ENCODE peak calls at places on chromosomes 13 and 19, in eight cellular contexts. F is HepG2, H is HCT116, W is endothelial cell of umbilical vein, P is H1, K is K562, N is SK-N-SH, J is GM12878. D is an unnamed sample.

GRCh38 chr13:31005066-31005465 is 72.6 kb downstream of the TEX26 start:
- DNase-seq in K (no peak), H (no peak), W (no peak), P (no peak), J (no peak), N (no peak), F (no peak), D (no peak)

GRCh38 chr13:26829716-26830115 is 69.1 kb upstream of the GPR12 start:
- DNase-seq in N (no peak), J (no peak), P (no peak), F (no peak), H (no peak), K (no peak), W (no peak), D (no peak)

GRCh38 chr19:10975374-10976036 is 14.7 kb downstream of the SMARCA4 start:
- DNase-seq in H (no peak), J (no peak), F (no peak), K (no peak), W (peak; percentile 58), P (no peak), N (no peak), D (no peak)

GRCh38 chr19:11373166-11373884 is 1.1 kb upstream of the SWSAP1 start:
- DNase-seq in P (no peak), F (no peak), K (no peak), H (no peak), N (peak; percentile 86), W (no peak), J (no peak), D (peak; percentile 84)

GRCh38 chr13:85816413-85816812 is 17.2 kb upstream of the SLITRK6 start:
- DNase-seq in F (no peak), J (no peak), N (no peak), W (no peak), K (no peak), H (no peak), P (no peak), D (no peak)

GRCh38 chr13:50025446-50025845 is 10.2 kb downstream of the KCNRG start:
- DNase-seq in J (no peak), H (no peak), P (no peak), W (peak; percentile 72), N (no peak), F (no peak), K (no peak), D (no peak)

GRCh38 chr13:51342706-51343105 is 3.2 kb downstream of the SERPINE3 start:
- DNase-seq in H (no peak), F (no peak), K (no peak), N (no peak), W (no peak), J (no peak), P (no peak), D (no peak)

GRCh38 chr13:48923376-48923775 is 52.3 kb upstream of the FNDC3A start:
- DNase-seq in P (no peak), F (no peak), N (no peak), J (no peak), K (no peak), H (no peak), W (no peak), D (no peak)

GRCh38 chr19:18301718-18302111 is 20.3 kb upstream of the JUND start:
- DNase-seq in N (no peak), K (no peak), P (no peak), W (no peak), F (no peak), J (no peak), H (no peak), D (no peak)

GRCh38 chr19:18306903-18307681 is 15.8 kb downstream of the LSM4 start:
- DNase-seq in F (no peak), P (no peak), H (no peak), N (peak; percentile 11), W (no peak), K (no peak), J (no peak), D (peak; percentile 37)

GRCh38 chr19:18304496-18305312 is 18.2 kb downstream of the LSM4 start:
- DNase-seq in H (no peak), P (no peak), W (peak; percentile 83), N (peak; percentile 92), J (no peak), K (peak; percentile 88), F (peak; percentile 80), D (peak; percentile 65)

GRCh38 chr19:18306209-18306902 is 16.5 kb downstream of the LSM4 start:
- DNase-seq in J (no peak), P (no peak), W (no peak), F (no peak), H (no peak), K (no peak), N (peak; percentile 15), D (no peak)

DNA sequence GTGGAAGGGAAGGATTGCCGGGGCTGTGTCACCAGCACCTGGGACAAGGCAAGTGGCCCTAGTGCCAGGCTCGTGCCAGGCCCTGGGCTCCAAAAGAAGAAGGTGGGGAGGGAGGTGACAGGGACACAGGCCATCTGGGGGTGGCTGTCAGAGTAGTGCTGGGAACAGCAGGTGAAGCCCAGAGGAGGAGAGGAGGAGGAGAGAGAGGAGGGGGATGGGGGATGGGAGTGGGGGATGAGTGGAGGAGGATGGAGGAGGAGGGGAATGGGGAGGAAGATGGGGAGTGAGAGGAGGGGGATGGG is 18.7 kb downstream of the LSM4 start:
- DNase-seq in F (no peak), H (no peak), P (no peak), N (no peak), W (no peak), J (no peak), K (no peak), D (no peak)
- H2AFZ ChIP-seq in F (no peak overlapping the region), H (no peak overlapping the region), P (no peak overlapping the region), N (peak overlapping the region; percentile 84), W (peak overlapping the region; percentile 46), J (no peak overlapping the region), K (peak overlapping the region; percentile 42), D (no peak overlapping the region)

DNA sequence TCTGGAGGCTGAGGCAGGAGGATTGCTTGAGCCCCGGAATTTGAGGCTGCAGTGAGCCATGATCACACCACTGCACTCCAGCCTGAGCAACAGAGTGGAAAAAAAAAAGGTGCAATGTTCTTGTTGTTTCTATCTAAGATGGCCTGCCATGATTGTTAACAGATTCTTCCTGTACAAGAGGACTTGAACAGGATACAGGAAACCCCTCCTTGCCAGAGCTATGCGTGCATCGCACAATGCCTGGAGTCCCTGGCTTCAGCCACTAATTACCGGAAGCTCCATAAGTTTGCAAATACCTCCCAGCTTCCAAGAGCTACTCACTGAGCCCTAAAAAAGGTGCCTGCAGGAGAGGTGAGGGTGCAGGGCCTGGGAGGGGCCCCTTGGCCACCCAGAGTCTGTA is 13.1 kb upstream of the HIF3A start:
- DNase-seq in N (no peak), H (no peak), P (no peak), J (no peak), K (no peak), F (no peak), W (peak; percentile 89), D (no peak)
- TF ChIP-seq POLR2AphosphoS5 in N (no peak), H (no peak), P (no peak), J (no peak), K (no peak), F (no peak), W (peak; percentile 78), D (no peak)

GRCh38 chr13:61045197-61045596 is 370.5 kb downstream of the PCDH20 start:
- DNase-seq in J (no peak), F (no peak), K (no peak), W (no peak), P (no peak), N (no peak), H (no peak), D (no peak)

GRCh38 chr13:61036715-61037114 is 378.9 kb downstream of the PCDH20 start:
- DNase-seq in F (no peak), N (no peak), K (no peak), H (no peak), J (no peak), W (no peak), P (no peak), D (no peak)

GRCh38 chr13:61039302-61039701 is 376.3 kb downstream of the PCDH20 start:
- DNase-seq in H (no peak), N (no peak), K (no peak), J (no peak), W (no peak), P (no peak), F (no peak), D (no peak)

DNA sequence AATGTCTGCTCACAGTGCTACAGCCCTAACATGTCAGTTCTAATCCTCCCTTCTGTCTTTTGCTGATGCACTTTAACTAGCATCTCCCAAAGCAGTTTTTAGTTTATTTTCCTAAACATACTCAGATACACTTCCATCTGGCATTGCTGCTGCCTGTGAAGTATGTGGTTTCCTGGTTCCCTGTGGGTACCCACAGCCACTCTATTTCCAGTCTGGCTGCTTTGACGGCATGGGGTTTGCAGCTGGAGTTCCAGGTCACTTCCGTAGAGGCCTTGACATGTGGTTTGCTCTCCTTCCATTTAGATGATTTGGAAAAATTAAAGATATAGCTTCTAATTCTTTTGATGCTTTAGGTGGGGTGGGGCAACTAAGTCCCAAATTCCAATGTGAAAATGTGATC is 375.5 kb downstream of the PCDH20 start:
- DNase-seq in F (no peak), H (no peak), W (no peak), N (no peak), K (no peak), J (no peak), P (no peak), D (no peak)
- H2AFZ ChIP-seq in F (no peak overlapping the region), H (no peak overlapping the region), W (no peak overlapping the region), N (no peak overlapping the region), K (no peak overlapping the region), J (no peak overlapping the region), P (no peak overlapping the region), D (peak overlapping the region; percentile 48)

GRCh38 chr19:41263042-41263849 is 926 bp upstream of the HNRNPUL1 start:
- DNase-seq in J (peak; percentile 42), K (peak; percentile 47), H (no peak), N (peak; percentile 50), W (no peak), F (peak; percentile 35), P (no peak), D (peak; percentile 33)

GRCh38 chr19:41261474-41262190 is 2.5 kb upstream of the HNRNPUL1 start:
- DNase-seq in N (no peak), W (no peak), F (no peak), H (no peak), P (no peak), K (no peak), J (no peak), D (no peak)

GRCh38 chr19:41265376-41266153 is 1.4 kb downstream of the HNRNPUL1 start:
- DNase-seq in F (peak; percentile 56), K (peak; percentile 20), W (peak; percentile 34), N (peak; percentile 27), H (no peak), P (no peak), J (no peak), D (peak; percentile 11)

GRCh38 chr19:41264581-41265375 is 606 bp downstream of the HNRNPUL1 start:
- DNase-seq in W (peak; percentile 30), N (peak; percentile 67), P (no peak), H (no peak), J (no peak), F (peak; percentile 46), K (peak; percentile 72), D (peak; percentile 84)

DNA sequence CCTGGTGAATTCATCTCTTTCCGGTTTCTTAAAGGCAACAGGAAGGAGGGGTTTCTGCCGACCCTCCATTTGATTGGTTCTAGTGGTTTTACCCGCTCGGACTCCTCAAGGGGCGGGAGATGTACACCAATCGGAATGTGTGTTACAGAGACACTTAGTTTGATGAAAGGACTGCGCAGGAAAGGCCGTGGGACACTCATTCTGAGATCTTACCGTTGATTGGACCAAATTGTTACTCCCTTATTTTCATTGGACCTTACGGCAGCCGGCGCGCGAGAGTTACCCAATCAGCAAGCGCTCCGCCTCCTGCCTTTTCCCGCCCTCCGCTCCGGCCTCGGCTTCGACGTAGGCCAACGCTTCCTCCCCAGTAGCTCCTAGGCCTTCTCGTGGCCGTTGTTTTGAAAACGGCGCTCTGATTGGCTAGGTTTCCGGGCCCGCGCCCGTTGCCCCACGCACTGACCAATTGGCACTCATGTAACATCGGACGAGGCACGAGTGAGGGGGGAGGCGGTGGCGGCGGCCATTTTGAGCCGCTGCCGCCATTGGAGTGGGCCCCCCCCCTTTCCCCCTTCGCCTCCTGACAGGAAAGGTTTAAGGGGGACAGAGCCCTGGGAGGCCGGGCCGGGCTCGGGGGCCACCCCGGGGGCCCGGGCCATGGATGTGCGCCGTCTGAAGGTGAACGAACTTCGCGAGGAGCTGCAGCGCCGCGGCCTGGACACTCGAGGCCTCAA is at the start of gene HNRNPUL1:
- DNase-seq in K (peak; percentile 93), H (peak; percentile 100), P (peak; percentile 100), J (peak; percentile 100), W (peak; percentile 100), F (peak; percentile 100), N (peak; percentile 98), D (peak; percentile 100)
- TF ChIP-seq POLR2AphosphoS5 in K (peak; percentile 23), H (no peak), P (peak; percentile 67), J (no peak), W (peak; percentile 13), F (peak; percentile 13), N (no peak), D (peak; percentile 44)